ENCODE peak calls at places on chromosomes 3 and 15, in four cellular contexts. K is IMR-90, F is mammary epithelial cell, Y is endothelial cell of umbilical vein. Q is an unnamed sample.

GRCh38 chr3:64861684-64862083 is 173.9 kb upstream of the ADAMTS9 start:
- DNase-seq in Y (no peak), F (no peak), K (no peak), Q (no peak)

GRCh38 chr3:45509038-45509767 is 85.3 kb upstream of the LIMD1 start:
- DNase-seq in F (peak; percentile 75), Y (no peak), K (peak; percentile 99), Q (peak; percentile 87)

GRCh38 chr3:159340877-159341500 is 539.1 kb downstream of the MFSD1 start:
- DNase-seq in Y (no peak), F (no peak), K (no peak), Q (peak; percentile 16)

GRCh38 chr3:85007195-85008094 is 48.7 kb downstream of the CADM2 start:
- DNase-seq in F (no peak), K (no peak), Y (no peak), Q (no peak)

GRCh38 chr3:81816473-81817260 is 55.2 kb upstream of the GBE1 start:
- DNase-seq in K (peak; percentile 0), F (no peak), Y (no peak), Q (peak; percentile 55)

GRCh38 chr3:51696954-51697353 is 9.9 kb upstream of the GRM2 start:
- DNase-seq in F (no peak), K (no peak), Y (no peak), Q (no peak)

GRCh38 chr15:95944193-95944592 is 386.3 kb upstream of the NR2F2 start:
- DNase-seq in Y (no peak), F (no peak), K (no peak), Q (no peak)

GRCh38 chr3:190666801-190667200 is 152.9 kb downstream of the IL1RAP start:
- DNase-seq in F (no peak), K (no peak), Y (no peak), Q (no peak)

GRCh38 chr3:188046561-188047213 is 107.3 kb upstream of the LPP start:
- DNase-seq in Y (peak; percentile 4), F (no peak), K (peak; percentile 29), Q (peak; percentile 57)

GRCh38 chr3:172868565-172869172 is 118.1 kb downstream of the ECT2 start:
- DNase-seq in F (no peak), K (no peak), Y (no peak), Q (no peak)

GRCh38 chr3:13582366-13583250 is 33.7 kb downstream of the FBLN2 start:
- DNase-seq in K (no peak), F (no peak), Y (no peak), Q (no peak)

GRCh38 chr3:34483290-34483887 is 685.0 kb downstream of the PDCD6IP start:
- DNase-seq in Y (no peak), K (no peak), F (no peak), Q (no peak)

GRCh38 chr3:107988464-107989156 is 102.2 kb downstream of the CD47 start:
- DNase-seq in F (peak; percentile 64), K (peak; percentile 47), Y (peak; percentile 47), Q (peak; percentile 82)

GRCh38 chr15:28919201-28919627 is 33.4 kb downstream of the APBA2 start:
- DNase-seq in F (no peak), Y (no peak), K (no peak), Q (no peak)

GRCh38 chr15:39301589-39301999 is 279.3 kb upstream of the THBS1 start:
- DNase-seq in Y (peak; percentile 37), K (peak; percentile 77), F (peak; percentile 20), Q (peak; percentile 63)

GRCh38 chr15:62569460-62570404 is 404.6 kb upstream of the C2CD4B start:
- DNase-seq in F (peak; percentile 15), K (peak; percentile 96), Y (no peak), Q (peak; percentile 74)

GRCh38 chr3:189455009-189455408 is 176.2 kb upstream of the TP63 start:
- DNase-seq in F (peak; percentile 5), K (no peak), Y (no peak), Q (no peak)

GRCh38 chr3:66196633-66197032 is 24.2 kb upstream of the SLC25A26 start:
- DNase-seq in F (no peak), K (peak; percentile 10), Y (peak; percentile 15), Q (peak; percentile 25)

GRCh38 chr15:51224428-51224827 is 114.0 kb downstream of the CYP19A1 start:
- DNase-seq in K (peak; percentile 25), F (no peak), Y (peak; percentile 4), Q (peak; percentile 25)
- H3K4me3 ChIP-seq in K (no peak overlapping the region), F (no peak overlapping the region), Y (no peak overlapping the region), Q (no peak overlapping the region)

GRCh38 chr3:166013073-166013679 is 176.0 kb upstream of the BCHE start:
- DNase-seq in Y (peak; percentile 32), K (peak; percentile 37), F (peak; percentile 18), Q (peak; percentile 53)
- TF ChIP-seq CTCF in Y (no peak), K (peak; percentile 54), F (peak; percentile 58), Q (peak; percentile 30)

GRCh38 chr15:80152180-80152895 is 461 bp upstream of the FAH start:
- DNase-seq in Y (peak; percentile 86), K (peak; percentile 90), F (peak; percentile 84), Q (peak; percentile 86)
- H3K4me3 ChIP-seq in Y (no peak overlapping the region), K (peak overlapping the region; percentile 97), F (peak overlapping the region; percentile 94), Q (peak overlapping the region; percentile 80)

GRCh38 chr15:75785771-75786563 is 57.3 kb upstream of the UBE2Q2 start:
- DNase-seq in F (no peak), K (no peak), Y (peak; percentile 15), Q (no peak)
- TF ChIP-seq CTCF in F (no peak), K (peak; percentile 16), Y (peak; percentile 27), Q (no peak)

GRCh38 chr15:85792872-85793621 is 1.7 kb downstream of the KLHL25 start:
- DNase-seq in Y (no peak), F (peak; percentile 40), K (no peak), Q (no peak)
- H3K4me3 ChIP-seq in Y (no peak overlapping the region), F (peak overlapping the region; percentile 82), K (peak overlapping the region; percentile 61), Q (peak overlapping the region; percentile 78)

GRCh38 chr3:117195034-117195433 is 485.5 kb downstream of the TUSC7 start:
- DNase-seq in K (no peak), Y (no peak), F (no peak), Q (no peak)

GRCh38 chr3:117191245-117191644 is 481.7 kb downstream of the TUSC7 start:
- DNase-seq in Y (no peak), K (no peak), F (no peak), Q (no peak)

GRCh38 chr3:117192888-117193287 is 483.3 kb downstream of the TUSC7 start:
- DNase-seq in F (no peak), K (no peak), Y (no peak), Q (no peak)

GRCh38 chr3:117193390-117193789 is 483.8 kb downstream of the TUSC7 start:
- DNase-seq in K (no peak), F (no peak), Y (no peak), Q (no peak)
- TF ChIP-seq CTCF in K (peak; percentile 25), F (no peak), Y (peak; percentile 12), Q (peak; percentile 25)

GRCh38 chr15:43749690-43750345 is 3.6 kb downstream of the PDIA3 start:
- DNase-seq in F (no peak), Y (no peak), K (no peak), Q (peak; percentile 27)

GRCh38 chr15:43748376-43748775 is 2.1 kb downstream of the PDIA3 start:
- DNase-seq in F (peak; percentile 4), K (peak; percentile 24), Y (no peak), Q (peak; percentile 48)

GRCh38 chr15:43751885-43752284 is 5.6 kb downstream of the PDIA3 start:
- DNase-seq in F (no peak), Y (no peak), K (no peak), Q (no peak)
- H3K4me3 ChIP-seq in F (no peak overlapping the region), Y (no peak overlapping the region), K (no peak overlapping the region), Q (no peak overlapping the region)

Q was measured in fibroblast of the aortic adventitia.